ENCODE peak calls at places on chromosomes 11 and 22, in seven cellular contexts. A is activated T-cell treated with anti-CD3 and anti-CD28 coated beads for 1 hour, M is fibroblast of pulmonary artery, U is hepatocyte, R is fibroblast of lung, P is epithelial cell of esophagus, Z is LHCN-M2. D is an unnamed sample.

GRCh38 chr11:72234920-72235319 is 9.1 kb downstream of the PHOX2A start:
- DNase-seq in A (no peak), M (no peak), U (no peak), R (no peak), P (no peak), Z (no peak), D (no peak)

GRCh38 chr11:116955949-116956348 is 118.5 kb upstream of the APOA1 start:
- DNase-seq in A (no peak), M (no peak), U (no peak), R (no peak), P (no peak), Z (no peak), D (no peak)

GRCh38 chr11:26229270-26229669 is 102.7 kb upstream of the ANO3 start:
- DNase-seq in A (no peak), M (peak; percentile 99), U (no peak), R (peak; percentile 83), P (peak; percentile 89), Z (peak; percentile 67), D (no peak)

GRCh38 chr22:27991586-27992293 is 72.7 kb upstream of the PITPNB start:
- DNase-seq in A (no peak), M (no peak), U (no peak), R (no peak), P (no peak), Z (no peak), D (no peak)

GRCh38 chr22:36373258-36373579 is 14.5 kb downstream of the MYH9 start:
- DNase-seq in A (no peak), M (no peak), U (no peak), R (no peak), P (peak; percentile 63), Z (no peak), D (peak; percentile 80)

GRCh38 chr11:126059238-126059761 is 3.4 kb downstream of the CDON start:
- DNase-seq in A (no peak), M (no peak), U (no peak), R (no peak), P (no peak), Z (no peak), D (no peak)

GRCh38 chr11:1762537-1763302 is 1.0 kb downstream of the CTSD start:
- DNase-seq in A (no peak), M (peak; percentile 45), U (peak; percentile 71), R (no peak), P (peak; percentile 74), Z (no peak), D (peak; percentile 27)

GRCh38 chr11:61959026-61959608 is 8.3 kb downstream of the FTH1 start:
- DNase-seq in A (no peak), M (no peak), U (no peak), R (no peak), P (peak; percentile 80), Z (no peak), D (no peak)

GRCh38 chr11:95338430-95338991 is 107.5 kb upstream of the SESN3 start:
- DNase-seq in A (no peak), M (peak; percentile 85), U (peak; percentile 91), R (peak; percentile 79), P (peak; percentile 37), Z (no peak), D (no peak)

GRCh38 chr11:36265793-36266628 is 23.2 kb downstream of the COMMD9 start:
- DNase-seq in A (peak; percentile 46), M (peak; percentile 60), U (peak; percentile 70), R (peak; percentile 17), P (peak; percentile 59), Z (peak; percentile 31), D (peak; percentile 43)

GRCh38 chr22:39520874-39521857 is 804 bp downstream of the ATF4 start:
- DNase-seq in A (peak; percentile 62), M (peak; percentile 84), U (peak; percentile 92), R (peak; percentile 70), P (peak; percentile 69), Z (peak; percentile 82), D (peak; percentile 16)

GRCh38 chr22:45376009-45376408 is 37.4 kb downstream of the SMC1B start:
- DNase-seq in A (no peak), M (no peak), U (no peak), R (no peak), P (no peak), Z (no peak), D (no peak)

GRCh38 chr22:48619721-48620120 is 1208.0 kb downstream of the BRD1 start:
- DNase-seq in A (no peak), M (no peak), U (no peak), R (no peak), P (no peak), Z (no peak), D (no peak)

GRCh38 chr11:14891143-14892035 is 642 bp downstream of the CYP2R1 start:
- DNase-seq in A (peak; percentile 75), M (peak; percentile 91), U (peak; percentile 95), R (peak; percentile 88), P (peak; percentile 93), Z (peak; percentile 74), D (peak; percentile 95)

GRCh38 chr11:68998390-68998911 is 14.6 kb downstream of the MRGPRF start:
- DNase-seq in A (no peak), M (peak; percentile 40), U (peak; percentile 70), R (peak; percentile 21), P (no peak), Z (peak; percentile 22), D (no peak)

GRCh38 chr11:65571940-65572339 is 398 bp upstream of the FAM89B start:
- DNase-seq in A (no peak), M (peak; percentile 57), U (peak; percentile 70), R (no peak), P (peak; percentile 76), Z (no peak), D (peak; percentile 27)

GRCh38 chr11:63795066-63795465 is 18.2 kb upstream of the SPINDOC start:
- DNase-seq in A (no peak), M (no peak), U (no peak), R (no peak), P (no peak), Z (no peak), D (no peak)

GRCh38 chr22:46628756-46629155 is 8.6 kb downstream of the GRAMD4 start:
- DNase-seq in A (no peak), M (no peak), U (no peak), R (no peak), P (no peak), Z (no peak), D (no peak)

GRCh38 chr11:117717485-117718314 is 79.3 kb downstream of the DSCAML1 start:
- DNase-seq in A (no peak), M (no peak), U (peak; percentile 69), R (no peak), P (peak; percentile 30), Z (no peak), D (no peak)

GRCh38 chr22:39212721-39213376 is 31.9 kb downstream of the PDGFB start:
- DNase-seq in A (no peak), M (peak; percentile 77), U (no peak), R (peak; percentile 25), P (peak; percentile 51), Z (peak; percentile 87), D (no peak)

GRCh38 chr11:35183526-35183925 is 44.6 kb downstream of the CD44 start:
- DNase-seq in A (no peak), M (no peak), U (no peak), R (no peak), P (no peak), Z (no peak), D (no peak)

GRCh38 chr22:45441158-45441557 is 27.7 kb downstream of the RIBC2 start:
- DNase-seq in A (no peak), M (peak; percentile 74), U (peak; percentile 78), R (peak; percentile 51), P (peak; percentile 61), Z (peak; percentile 54), D (peak; percentile 36)

GRCh38 chr11:36295926-36296325 is at the start of gene PRR5L:
- DNase-seq in A (no peak), M (no peak), U (no peak), R (no peak), P (no peak), Z (no peak), D (no peak)

GRCh38 chr11:36441610-36442208 is 68.4 kb downstream of the TRAF6 start:
- DNase-seq in A (no peak), M (no peak), U (no peak), R (no peak), P (no peak), Z (no peak), D (no peak)

GRCh38 chr11:15897211-15897960 is 459.0 kb downstream of the SOX6 start:
- DNase-seq in A (no peak), M (peak; percentile 61), U (peak; percentile 55), R (peak; percentile 75), P (peak; percentile 36), Z (peak; percentile 2), D (no peak)

GRCh38 chr22:49958961-49959781 is 1.4 kb upstream of the PIM3 start:
- DNase-seq in A (no peak), M (no peak), U (no peak), R (no peak), P (no peak), Z (no peak), D (no peak)

GRCh38 chr22:34592341-34592740 is 473.6 kb upstream of the ISX start:
- DNase-seq in A (no peak), M (no peak), U (no peak), R (no peak), P (no peak), Z (no peak), D (no peak)